ENCODE peak calls at places on chromosomes 11 and 22, in seven cellular contexts. G, Z, X, E, J, W and T are unnamed samples.

GRCh38 chr22:29664731-29665130 is 55.1 kb upstream of the CABP7 start:
- DNase-seq in X (no peak), J (no peak), G (no peak), W (no peak), Z (no peak), E (no peak), T (no peak)

GRCh38 chr11:116373107-116373506 is 399.7 kb downstream of the BUD13 start:
- DNase-seq in J (no peak), E (no peak), Z (no peak), W (peak; percentile 16), G (no peak), X (no peak), T (no peak)

GRCh38 chr22:28742562-28742962 is 723 bp downstream of the HSCB start:
- DNase-seq in J (no peak), X (no peak), E (no peak), G (no peak), W (no peak), Z (no peak), T (no peak)

GRCh38 chr11:78840190-78840589 is 265.5 kb upstream of the NARS2 start:
- DNase-seq in E (no peak), W (no peak), X (no peak), Z (no peak), G (no peak), J (no peak), T (no peak)

GRCh38 chr22:25183959-25184619 is 15.6 kb upstream of the CRYBB3 start:
- DNase-seq in X (no peak), W (no peak), E (no peak), J (no peak), Z (no peak), G (no peak), T (no peak)

GRCh38 chr22:46651316-46651715 is 31.1 kb downstream of the GRAMD4 start:
- DNase-seq in Z (no peak), E (no peak), W (no peak), X (no peak), G (no peak), J (no peak), T (no peak)

GRCh38 chr11:3655548-3655947 is 10.6 kb downstream of the ART1 start:
- DNase-seq in J (no peak), E (no peak), X (no peak), W (no peak), G (no peak), Z (peak; percentile 21), T (no peak)

GRCh38 chr22:50014655-50015401 is 2.3 kb upstream of the IL17REL start:
- DNase-seq in J (no peak), W (no peak), Z (no peak), G (no peak), E (no peak), X (no peak), T (no peak)

GRCh38 chr22:29524440-29525191 is 28.9 kb downstream of the THOC5 start:
- DNase-seq in G (no peak), E (peak; percentile 47), X (peak; percentile 27), Z (peak; percentile 61), W (no peak), J (no peak), T (no peak)

GRCh38 chr11:38226684-38227083 is 1628.6 kb upstream of the RAG2 start:
- DNase-seq in X (no peak), Z (no peak), J (no peak), G (no peak), E (no peak), W (no peak), T (no peak)

GRCh38 chr11:72395993-72396392 is 38.3 kb downstream of the CLPB start:
- DNase-seq in J (no peak), W (peak; percentile 74), Z (no peak), X (no peak), G (no peak), E (no peak), T (no peak)

GRCh38 chr11:46640034-46640788 is 22.9 kb downstream of the ATG13 start:
- DNase-seq in E (no peak), W (no peak), Z (no peak), X (no peak), J (no peak), G (no peak), T (no peak)

GRCh38 chr22:24875862-24876506 is 70.0 kb downstream of the SGSM1 start:
- DNase-seq in J (no peak), X (no peak), G (peak; percentile 11), Z (peak; percentile 41), E (peak; percentile 18), W (no peak), T (no peak)

GRCh38 chr11:120375076-120375475 is 38.9 kb downstream of the ARHGEF12 start:
- DNase-seq in W (no peak), G (no peak), E (no peak), X (no peak), Z (no peak), J (no peak), T (no peak)

GRCh38 chr11:10693509-10694071 is at the start of gene IRAG1:
- DNase-seq in Z (no peak), W (peak; percentile 63), J (no peak), G (no peak), X (peak; percentile 38), E (peak; percentile 39), T (no peak)

GRCh38 chr22:50469377-50470305 is 5.2 kb downstream of the SBF1 start:
- DNase-seq in J (peak; percentile 13), X (peak; percentile 83), G (peak; percentile 92), W (no peak), Z (peak; percentile 97), E (peak; percentile 96), T (no peak)

GRCh38 chr11:126345759-126346585 is 9.5 kb upstream of the ST3GAL4 start:
- DNase-seq in E (no peak), J (no peak), X (no peak), Z (no peak), W (no peak), G (no peak), T (no peak)

GRCh38 chr11:117831661-117832415 is 7.3 kb upstream of the FXYD2 start:
- DNase-seq in G (no peak), J (no peak), Z (no peak), W (no peak), E (no peak), X (peak; percentile 18), T (no peak)

GRCh38 chr11:13896175-13896989 is 66.1 kb upstream of the SPON1 start:
- DNase-seq in X (no peak), E (no peak), G (no peak), Z (no peak), J (no peak), W (no peak), T (no peak)

GRCh38 chr11:117424781-117425180 is 97.1 kb downstream of the CEP164 start:
- DNase-seq in X (no peak), G (no peak), E (no peak), W (no peak), Z (peak; percentile 28), J (no peak), T (no peak)

GRCh38 chr22:38248280-38248679 is 24.5 kb downstream of the TMEM184B start:
- DNase-seq in E (no peak), J (no peak), G (no peak), X (no peak), W (no peak), Z (no peak), T (no peak)

GRCh38 chr11:46554205-46555162 is 39.3 kb downstream of the AMBRA1 start:
- DNase-seq in Z (no peak), W (no peak), G (no peak), X (no peak), J (peak; percentile 55), E (no peak), T (no peak)

GRCh38 chr11:95711162-95711944 is 78.2 kb downstream of the FAM76B start:
- DNase-seq in X (no peak), J (no peak), E (no peak), G (no peak), Z (peak; percentile 36), W (no peak), T (no peak)

GRCh38 chr22:24536089-24536488 is 18.8 kb downstream of the GUCD1 start:
- DNase-seq in J (no peak), X (no peak), W (no peak), Z (no peak), G (no peak), E (no peak), T (no peak)

GRCh38 chr22:17471901-17472566 is 91.3 kb upstream of the SLC25A18 start:
- DNase-seq in Z (no peak), E (no peak), W (no peak), G (no peak), J (no peak), X (no peak), T (no peak)

GRCh38 chr11:108511851-108512474 is 13.8 kb upstream of the POGLUT3 start:
- DNase-seq in X (no peak), E (no peak), G (no peak), J (no peak), Z (no peak), W (no peak), T (no peak)

GRCh38 chr22:43287441-43287840 is 55.7 kb downstream of the SCUBE1 start:
- DNase-seq in G (no peak), J (no peak), E (no peak), X (no peak), Z (no peak), W (no peak), T (no peak)

GRCh38 chr11:64874308-64874707 is 4.1 kb downstream of the EHD1 start:
- DNase-seq in J (no peak), W (peak; percentile 55), X (no peak), G (no peak), E (no peak), Z (no peak), T (no peak)

GRCh38 chr22:24473278-24473677 is 21.9 kb upstream of the UPB1 start:
- DNase-seq in W (no peak), J (no peak), G (no peak), E (no peak), X (no peak), Z (peak; percentile 28), T (no peak)